ENCODE peak calls at places on chromosome 16, in ten cellular contexts. B is activated naive CD4-positive, alpha-beta T cell; L is CD8-positive, alpha-beta T cell; D is PC-3; A is fibroblast of pulmonary artery; X is A549; T is stimulated activated CD8-positive, alpha-beta memory T cell treated with anti-CD3 and anti-CD28 coated beads, Interleukin-12 subunit alpha, Interleukin-12 subunit beta, amount 100 ng/mL, for 1 hour; I is Kasumi-1; C is activated CD4-positive, alpha-beta T cell treated with anti-CD3 and anti-CD28 coated beads, Interleukin-2, amount 50 U/mL, for 4 hours; V is globus pallidus. H is an unnamed sample.

GRCh38 chr16:78127130-78127529 is 27.7 kb downstream of the WWOX start:
- DNase-seq in B (no peak), L (no peak), D (no peak), A (peak; percentile 14), X (no peak), T (no peak), I (no peak), C (no peak), V (no peak), H (no peak)

GRCh38 chr16:630815-631405 is at the start of gene WFIKKN1:
- DNase-seq in B (no peak), L (no peak), D (no peak), A (no peak), X (no peak), T (no peak), I (no peak), C (no peak), V (no peak), H (no peak)

GRCh38 chr16:58198022-58198683 is at the start of gene CSNK2A2:
- DNase-seq in B (peak; percentile 50), L (peak; percentile 64), D (peak; percentile 61), A (peak; percentile 68), X (peak; percentile 78), T (peak; percentile 54), I (peak; percentile 62), C (peak; percentile 56), V (peak; percentile 59), H (peak; percentile 69)

GRCh38 chr16:10744370-10745030 is 858 bp downstream of the NUBP1 start:
- DNase-seq in B (no peak), L (no peak), D (no peak), A (no peak), X (peak; percentile 25), T (no peak), I (no peak), C (no peak), V (no peak), H (no peak)

GRCh38 chr16:58021661-58022551 is 3.6 kb upstream of the MMP15 start:
- DNase-seq in B (no peak), L (no peak), D (peak; percentile 43), A (peak; percentile 38), X (no peak), T (no peak), I (no peak), C (no peak), V (no peak), H (no peak)

GRCh38 chr16:30472328-30472942 is at the start of gene ITGAL:
- DNase-seq in B (peak; percentile 62), L (peak; percentile 76), D (no peak), A (no peak), X (no peak), T (peak; percentile 73), I (peak; percentile 68), C (peak; percentile 72), V (peak; percentile 48), H (peak; percentile 70)

GRCh38 chr16:88810868-88811599 is 694 bp downstream of the APRT start:
- DNase-seq in B (peak; percentile 40), L (peak; percentile 59), D (peak; percentile 56), A (peak; percentile 79), X (peak; percentile 41), T (peak; percentile 55), I (peak; percentile 62), C (peak; percentile 54), V (peak; percentile 83), H (peak; percentile 85)

GRCh38 chr16:79595261-79595660 is 5.3 kb downstream of the MAF start:
- DNase-seq in B (no peak), L (no peak), D (no peak), A (no peak), X (no peak), T (no peak), I (no peak), C (no peak), V (peak; percentile 55), H (no peak)

GRCh38 chr16:200388-200787 is 20.1 kb downstream of the HBQ1 start:
- DNase-seq in B (no peak), L (no peak), D (peak; percentile 16), A (peak; percentile 54), X (no peak), T (no peak), I (no peak), C (no peak), V (no peak), H (no peak)

GRCh38 chr16:20610192-20610891 is 34.2 kb upstream of the ACSM2B start:
- DNase-seq in B (no peak), L (no peak), D (no peak), A (no peak), X (no peak), T (no peak), I (no peak), C (no peak), V (no peak), H (no peak)

GRCh38 chr16:67169011-67169451 is 1.3 kb upstream of the NOL3 start:
- DNase-seq in B (no peak), L (no peak), D (no peak), A (no peak), X (no peak), T (no peak), I (no peak), C (no peak), V (no peak), H (no peak)

H was measured in NAMALWA.